ENCODE peak calls at places on chromosomes 1 and 21, in nine cellular contexts. P, Y, H, V, E, U, B, A and S are unnamed samples.

GRCh38 chr1:175482072-175482451 is 261.3 kb downstream of the TNR start:
- DNase-seq in P (no peak), Y (no peak), H (no peak), V (no peak), E (no peak), U (no peak), B (no peak), A (no peak), S (no peak)

GRCh38 chr1:12617511-12617900 is 504 bp downstream of the DHRS3 start:
- DNase-seq in P (no peak), Y (no peak), H (no peak), V (no peak), E (no peak), U (no peak), B (no peak), A (peak; percentile 42), S (no peak)

GRCh38 chr1:205630241-205630640 is 1.6 kb downstream of the ELK4 start:
- DNase-seq in P (no peak), Y (no peak), H (no peak), V (no peak), E (no peak), U (no peak), B (no peak), A (no peak), S (no peak)

GRCh38 chr1:159089184-159089791 is 12.7 kb upstream of the AIM2 start:
- DNase-seq in P (no peak), Y (no peak), H (no peak), V (no peak), E (no peak), U (no peak), B (no peak), A (no peak), S (no peak)

GRCh38 chr1:26539722-26540121 is 10.2 kb downstream of the RPS6KA1 start:
- DNase-seq in P (no peak), Y (no peak), H (no peak), V (no peak), E (no peak), U (no peak), B (no peak), A (peak; percentile 29), S (no peak)

GRCh38 chr1:223233410-223234163 is 90.5 kb upstream of the TLR5 start:
- DNase-seq in P (no peak), Y (no peak), H (no peak), V (no peak), E (no peak), U (peak; percentile 42), B (peak; percentile 33), A (no peak), S (no peak)

GRCh38 chr1:228887956-228888355 is 152.7 kb downstream of the RHOU start:
- DNase-seq in P (no peak), Y (no peak), H (no peak), V (no peak), E (no peak), U (no peak), B (no peak), A (no peak), S (no peak)

GRCh38 chr1:70528591-70529333 is 117.7 kb downstream of the CTH start:
- DNase-seq in P (no peak), Y (no peak), H (no peak), V (peak; percentile 40), E (peak; percentile 48), U (peak; percentile 4), B (no peak), A (no peak), S (no peak)

GRCh38 chr1:88327391-88328267 is 356.4 kb upstream of the PKN2 start:
- DNase-seq in P (no peak), Y (no peak), H (no peak), V (no peak), E (no peak), U (peak; percentile 18), B (no peak), A (peak; percentile 21), S (no peak)

GRCh38 chr1:55724551-55725325 is 509.6 kb upstream of the USP24 start:
- DNase-seq in P (no peak), Y (no peak), H (no peak), V (no peak), E (no peak), U (no peak), B (no peak), A (no peak), S (no peak)

GRCh38 chr1:223031690-223032601 is 111.1 kb downstream of the TLR5 start:
- DNase-seq in P (peak; percentile 88), Y (no peak), H (peak; percentile 76), V (peak; percentile 57), E (peak; percentile 16), U (no peak), B (peak; percentile 76), A (no peak), S (peak; percentile 71)

GRCh38 chr21:31727181-31727580 is 4.7 kb downstream of the SCAF4 start:
- DNase-seq in P (no peak), Y (no peak), H (no peak), V (no peak), E (no peak), U (no peak), B (no peak), A (no peak), S (no peak)

GRCh38 chr1:161432091-161432490 is 64.4 kb upstream of the CFAP126 start:
- DNase-seq in P (no peak), Y (no peak), H (no peak), V (no peak), E (no peak), U (no peak), B (no peak), A (no peak), S (no peak)

GRCh38 chr1:24886241-24886640 is 43.8 kb downstream of the RUNX3 start:
- DNase-seq in P (peak; percentile 49), Y (no peak), H (no peak), V (no peak), E (no peak), U (no peak), B (no peak), A (peak; percentile 21), S (no peak)

GRCh38 chr1:65717815-65718454 is 74.8 kb upstream of the PDE4B start:
- DNase-seq in P (no peak), Y (no peak), H (no peak), V (no peak), E (no peak), U (no peak), B (no peak), A (no peak), S (no peak)

GRCh38 chr21:45393833-45394638 is 10.9 kb upstream of the COL18A1 start:
- DNase-seq in P (peak; percentile 57), Y (no peak), H (no peak), V (no peak), E (no peak), U (no peak), B (peak; percentile 19), A (no peak), S (no peak)

GRCh38 chr1:239008568-239008967 is 377.8 kb upstream of the CHRM3 start:
- DNase-seq in P (no peak), Y (no peak), H (no peak), V (no peak), E (no peak), U (no peak), B (no peak), A (no peak), S (no peak)
- TF ChIP-seq CTCF in P (no peak), Y (no peak), H (no peak), V (no peak), E (no peak), U (no peak), B (no peak), A (no peak), S (no peak)

DNA sequence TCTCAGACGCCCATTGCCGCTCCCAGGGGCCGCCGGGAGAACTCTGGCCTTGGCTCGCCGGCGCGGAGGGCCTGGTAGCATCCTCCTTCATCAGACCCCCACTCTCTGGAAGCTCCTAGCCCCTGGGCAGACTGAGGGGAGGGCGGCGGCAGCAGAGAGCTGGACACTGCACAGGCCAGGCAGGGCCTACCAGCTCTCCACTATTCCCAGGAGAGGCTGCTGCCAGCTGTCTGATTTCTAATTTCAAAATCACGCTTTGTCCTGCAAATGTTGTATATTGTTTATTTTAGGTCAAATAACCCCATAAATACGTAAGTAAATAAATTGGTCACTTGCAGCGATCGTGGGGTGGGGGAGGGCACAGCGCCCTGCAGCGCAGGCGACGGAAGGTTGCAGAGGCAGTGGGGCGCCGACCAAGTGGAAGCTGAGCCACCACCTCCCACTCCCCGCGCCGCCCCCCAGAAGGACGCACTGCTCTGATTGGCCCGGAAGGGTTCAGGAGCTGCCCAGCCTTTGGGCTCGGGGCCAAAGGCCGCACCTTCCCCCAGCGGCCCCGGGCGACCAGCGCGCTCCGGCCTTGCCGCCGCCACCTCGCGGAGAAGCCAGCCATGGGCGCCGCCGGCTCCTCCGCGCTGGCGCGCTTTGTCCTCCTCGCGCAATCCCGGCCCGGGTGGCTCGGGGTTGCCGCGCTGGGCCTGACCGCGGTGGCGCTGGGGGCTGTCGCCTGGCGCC is at the start of gene MTARC1:
- DNase-seq in P (peak; percentile 83), Y (no peak), H (no peak), V (peak; percentile 40), E (peak; percentile 62), U (peak; percentile 65), B (peak; percentile 83), A (peak; percentile 87), S (no peak)
- TF ChIP-seq POLR2A in P (no peak), Y (no peak), H (peak; percentile 46), V (no peak), E (no peak), U (no peak), B (no peak), A (no peak), S (no peak)

DNA sequence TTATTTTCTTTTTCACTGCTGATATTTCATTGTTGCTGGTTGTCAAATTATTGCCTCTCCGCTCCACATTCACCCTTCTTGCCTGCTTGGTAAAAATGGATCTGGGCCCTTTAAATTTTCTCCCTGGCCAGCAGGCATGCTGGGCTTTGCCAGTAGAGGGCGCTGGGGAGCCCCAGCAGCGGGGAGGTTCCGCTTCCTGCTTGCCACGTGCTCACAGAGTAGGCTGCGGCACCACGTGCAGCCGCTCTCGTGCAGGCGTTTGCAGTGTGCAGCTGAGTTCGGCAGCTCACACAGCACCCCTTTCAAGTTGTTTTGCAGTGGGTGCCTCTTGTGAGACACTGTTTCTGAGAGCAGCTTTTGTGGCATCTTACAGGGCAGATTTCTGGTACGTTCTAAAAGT is at the start of gene ACTL8:
- DNase-seq in P (no peak), Y (no peak), H (no peak), V (no peak), E (peak; percentile 73), U (no peak), B (no peak), A (no peak), S (no peak)
- TF ChIP-seq CTCF in P (no peak), Y (no peak), H (no peak), V (no peak), E (peak; percentile 43), U (no peak), B (no peak), A (no peak), S (no peak)

DNA sequence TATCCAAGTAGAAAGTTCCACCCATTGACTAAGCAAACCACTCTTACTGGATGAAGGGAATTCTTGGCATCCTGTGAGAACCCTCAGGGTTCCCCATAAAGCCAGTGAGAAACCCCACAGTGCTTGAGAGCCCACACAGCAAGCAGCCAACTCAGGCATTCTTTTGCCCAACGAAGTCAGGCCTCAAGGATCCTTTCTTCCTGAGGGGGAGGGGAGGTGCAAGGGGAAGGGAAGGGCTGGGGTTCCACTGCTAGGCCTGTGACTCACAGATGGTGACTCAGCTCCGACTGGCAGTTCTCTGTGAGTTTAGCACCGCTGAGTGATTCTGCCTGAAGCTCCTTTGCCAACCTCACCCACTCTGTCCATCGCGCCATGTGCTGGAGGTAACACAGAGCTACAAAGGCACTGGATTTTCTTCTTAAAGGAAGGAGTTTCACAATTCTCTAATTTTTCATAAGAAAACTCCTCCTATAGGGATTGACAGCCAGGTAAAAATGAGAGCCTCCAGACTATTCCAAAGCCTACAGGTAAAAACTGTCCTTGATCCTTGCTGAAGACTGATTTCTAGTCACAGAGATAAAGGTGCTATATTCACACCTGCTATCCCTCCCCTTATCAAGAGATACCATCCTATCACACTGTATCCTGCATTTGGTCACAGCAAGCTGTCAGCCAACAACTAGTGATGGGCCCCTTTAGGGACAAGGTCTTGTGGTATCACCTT is 4.8 kb downstream of the ENO1 start:
- DNase-seq in P (peak; percentile 90), Y (no peak), H (peak; percentile 60), V (peak; percentile 68), E (peak; percentile 44), U (peak; percentile 82), B (peak; percentile 93), A (peak; percentile 98), S (peak; percentile 93)
- TF ChIP-seq POLR2A in P (no peak), Y (no peak), H (no peak), V (no peak), E (no peak), U (no peak), B (no peak), A (no peak), S (no peak)